ENCODE peak calls at places on chromosomes 4 and X, in nine cellular contexts. Q, W, U, T, K, N, J, R and V are unnamed samples.

GRCh38 chr4:184940500-184940899 is 77.8 kb upstream of the HELT start:
- DNase-seq in J (no peak), K (no peak), W (no peak), U (no peak), T (no peak), N (no peak), Q (no peak), R (peak; percentile 60), V (no peak)

GRCh38 chrX:87489071-87489470 is 28.5 kb upstream of the KLHL4 start:
- DNase-seq in K (no peak), W (no peak), J (no peak), U (no peak), T (no peak), N (peak; percentile 41), R (no peak), Q (no peak), V (no peak)

GRCh38 chr4:118920247-118920646 is 31.6 kb downstream of the SYNPO2 start:
- DNase-seq in N (peak; percentile 61), R (no peak), K (no peak), U (no peak), T (no peak), Q (peak; percentile 20), J (no peak), W (no peak), V (no peak)

GRCh38 chr4:18020145-18020670 is 1.3 kb downstream of the LCORL start:
- DNase-seq in J (no peak), W (no peak), T (no peak), K (no peak), Q (peak; percentile 8), R (peak; percentile 51), U (no peak), N (peak; percentile 37), V (peak; percentile 53)

GRCh38 chr4:135243960-135244561 is 1042.5 kb upstream of the PABPC4L start:
- DNase-seq in J (no peak), N (no peak), R (peak; percentile 83), T (no peak), Q (peak; percentile 4), U (no peak), K (no peak), W (no peak), V (no peak)

GRCh38 chr4:89704651-89705395 is 132.1 kb downstream of the SNCA start:
- DNase-seq in U (no peak), R (no peak), T (no peak), N (no peak), K (no peak), J (no peak), Q (no peak), W (no peak), V (no peak)

GRCh38 chr4:38565271-38566199 is 98.5 kb upstream of the KLF3 start:
- DNase-seq in Q (no peak), J (peak; percentile 43), N (peak; percentile 58), W (no peak), R (no peak), U (no peak), K (no peak), T (no peak), V (no peak)

GRCh38 chr4:19592391-19592790 is 659.3 kb upstream of the SLIT2 start:
- DNase-seq in Q (no peak), N (no peak), U (no peak), W (no peak), R (no peak), T (no peak), K (no peak), J (no peak), V (no peak)

GRCh38 chrX:13697976-13698375 is 9.0 kb downstream of the RAB9A start:
- DNase-seq in K (no peak), R (no peak), U (no peak), N (no peak), J (no peak), Q (no peak), T (no peak), W (no peak), V (no peak)

GRCh38 chr4:67682266-67682665 is 18.7 kb downstream of the UBA6 start:
- DNase-seq in Q (no peak), N (no peak), R (no peak), W (no peak), T (no peak), U (no peak), J (no peak), K (no peak), V (no peak)

GRCh38 chr4:139777757-139778156 is 112.1 kb downstream of the MGST2 start:
- DNase-seq in N (no peak), T (no peak), J (no peak), K (no peak), W (no peak), Q (no peak), U (no peak), R (no peak), V (no peak)

DNA sequence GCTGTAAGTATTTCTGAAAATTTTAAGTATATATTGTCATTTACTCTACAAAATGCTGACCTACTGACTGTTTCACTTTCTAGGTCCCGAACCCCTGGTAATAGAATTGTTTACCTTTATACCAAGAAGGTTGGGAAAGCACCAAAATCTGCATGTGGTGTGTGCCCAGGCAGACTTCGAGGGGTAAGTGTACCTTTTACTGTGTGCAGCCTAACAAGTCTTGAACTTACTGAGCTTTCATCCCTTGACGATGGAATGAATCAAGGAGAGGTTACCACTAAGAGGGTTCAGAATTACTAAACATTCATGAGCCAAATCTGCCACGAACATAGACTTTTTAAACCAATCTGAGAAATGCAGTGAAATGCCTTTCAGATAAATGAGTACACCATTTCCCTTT is 1.6 kb downstream of the RPL34 start:
- DNase-seq in J (no peak), K (no peak), Q (no peak), R (no peak), T (no peak), N (no peak), W (no peak), U (no peak), V (no peak)
- H3K36me3 ChIP-seq in J (no peaks in the 10 kb centered on the region), K (peaks cover 52% of the 10 kb centered on the region), Q (peaks cover 15% of the 10 kb centered on the region), R (peaks cover 66% of the 10 kb centered on the region), T (peaks cover 53% of the 10 kb centered on the region), N (peaks cover 52% of the 10 kb centered on the region), W (peaks cover 55% of the 10 kb centered on the region), U (peaks cover 47% of the 10 kb centered on the region), V (peaks cover 54% of the 10 kb centered on the region)

GRCh38 chr4:102610007-102610406 is 108.8 kb downstream of the NFKB1 start:
- DNase-seq in W (no peak), J (no peak), T (no peak), R (no peak), N (peak; percentile 25), K (no peak), U (no peak), Q (no peak), V (no peak)

GRCh38 chr4:102610476-102610875 is 109.3 kb downstream of the NFKB1 start:
- DNase-seq in J (no peak), K (no peak), T (no peak), U (no peak), W (no peak), N (no peak), Q (no peak), R (peak; percentile 88), V (no peak)

GRCh38 chr4:102612824-102613366 is 111.7 kb downstream of the NFKB1 start:
- DNase-seq in R (no peak), K (peak; percentile 14), T (no peak), Q (no peak), U (no peak), J (no peak), W (no peak), N (no peak), V (peak; percentile 50)

GRCh38 chr4:102614801-102615200 is 113.6 kb downstream of the NFKB1 start:
- DNase-seq in N (no peak), W (no peak), J (no peak), R (no peak), T (no peak), U (no peak), K (no peak), Q (no peak), V (peak; percentile 55)

DNA sequence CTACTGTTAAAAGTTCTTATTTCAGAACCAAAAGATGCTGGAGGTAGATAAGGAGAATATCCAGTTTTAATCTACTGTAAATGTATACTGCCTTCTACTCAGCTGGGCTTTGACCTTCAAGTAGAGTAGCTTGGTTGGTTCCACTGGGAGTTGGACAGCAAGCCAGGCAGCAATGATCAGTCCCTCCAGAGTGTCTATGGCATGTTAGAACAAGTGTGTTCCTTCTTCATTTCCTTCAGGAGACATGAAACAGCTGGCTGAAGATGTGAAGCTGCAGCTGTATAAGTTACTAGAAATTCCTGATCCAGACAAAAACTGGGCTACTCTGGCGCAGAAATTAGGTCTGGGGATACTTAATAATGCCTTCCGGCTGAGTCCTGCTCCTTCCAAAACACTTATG is 111.0 kb downstream of the NFKB1 start:
- DNase-seq in Q (no peak), K (no peak), R (no peak), T (no peak), J (no peak), W (no peak), N (no peak), U (no peak), V (no peak)
- H3K36me3 ChIP-seq in Q (no peaks in the 10 kb centered on the region), K (peaks cover 71% of the 10 kb centered on the region), R (peaks cover 20% of the 10 kb centered on the region), T (peaks cover 69% of the 10 kb centered on the region), J (no peaks in the 10 kb centered on the region), W (peaks cover 97% of the 10 kb centered on the region), N (peaks cover 45% of the 10 kb centered on the region), U (peaks cover 84% of the 10 kb centered on the region), V (peaks cover 9% of the 10 kb centered on the region)

GRCh38 chr4:48898733-48899431 is 7.7 kb downstream of the OCIAD2 start:
- DNase-seq in J (no peak), K (no peak), T (no peak), U (no peak), W (no peak), R (no peak), Q (no peak), N (peak; percentile 38), V (no peak)

GRCh38 chr4:48899950-48900349 is 6.6 kb downstream of the OCIAD2 start:
- DNase-seq in W (no peak), K (no peak), Q (no peak), U (no peak), J (no peak), N (peak; percentile 83), T (no peak), R (no peak), V (no peak)

GRCh38 chr4:48899432-48899749 is 7.2 kb downstream of the OCIAD2 start:
- DNase-seq in J (no peak), W (no peak), U (no peak), R (no peak), T (no peak), K (no peak), Q (no peak), N (no peak), V (no peak)

GRCh38 chr4:48902266-48902665 is 4.3 kb downstream of the OCIAD2 start:
- DNase-seq in K (no peak), J (no peak), R (no peak), N (peak; percentile 10), T (no peak), W (no peak), U (no peak), Q (no peak), V (no peak)

DNA sequence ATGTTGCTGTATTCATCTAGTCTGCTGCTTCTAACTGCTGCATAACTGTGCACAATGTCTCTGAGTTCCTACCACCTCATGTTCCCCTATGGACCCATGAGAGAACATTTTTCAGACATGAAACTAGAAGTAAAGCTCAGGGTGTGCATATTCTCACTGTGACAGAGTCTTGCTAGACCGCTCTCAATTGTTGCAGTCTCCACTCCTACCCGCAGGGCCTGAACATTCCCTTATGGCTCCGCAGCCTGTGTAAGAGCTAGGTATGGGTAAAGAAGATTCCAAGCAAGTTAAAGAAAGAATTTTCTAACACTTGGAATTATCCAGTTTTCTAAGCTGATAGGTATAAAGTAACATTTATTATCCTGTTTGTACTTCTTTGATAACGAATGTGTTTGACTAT is 5.4 kb downstream of the OCIAD2 start:
- DNase-seq in N (no peak), Q (no peak), R (no peak), J (no peak), K (no peak), U (no peak), W (no peak), T (no peak), V (no peak)
- H3K36me3 ChIP-seq in N (no peaks in the 10 kb centered on the region), Q (no peaks in the 10 kb centered on the region), R (peaks cover 76% of the 10 kb centered on the region), J (peaks cover 3% of the 10 kb centered on the region), K (peaks cover 67% of the 10 kb centered on the region), U (peaks cover 58% of the 10 kb centered on the region), W (peaks cover 10% of the 10 kb centered on the region), T (peaks cover 15% of the 10 kb centered on the region), V (peaks cover 23% of the 10 kb centered on the region)

GRCh38 chrX:46670316-46670715 is 88.6 kb downstream of the SLC9A7 start:
- DNase-seq in W (no peak), N (no peak), J (no peak), T (no peak), K (no peak), Q (no peak), R (no peak), U (no peak), V (no peak)
- H3K36me3 ChIP-seq in W (no peaks in the 10 kb centered on the region), N (no peaks in the 10 kb centered on the region), J (no peaks in the 10 kb centered on the region), T (no peaks in the 10 kb centered on the region), K (no peaks in the 10 kb centered on the region), Q (no peaks in the 10 kb centered on the region), R (no peaks in the 10 kb centered on the region), U (no peaks in the 10 kb centered on the region), V (peaks cover 14% of the 10 kb centered on the region)